ENCODE peak calls at places on chromosomes 7 and 10, in five cellular contexts. One of them, this sample, is unnamed.

GRCh38 chr7:100132697-100133137 is 6.0 kb downstream of the MBLAC1 start:
- DNase-seq in GOT3: no peak
- DNase-seq in endothelial cell: peak
- DNase-seq in retinal pigment epithelial cell: no peak
- DNase-seq in activated gamma-delta T cell: no peak
- DNase-seq in this sample: peak

GRCh38 chr10:16679511-16679910 is 137.7 kb downstream of the RSU1 start:
- DNase-seq in retinal pigment epithelial cell: no peak
- DNase-seq in GOT3: no peak
- DNase-seq in endothelial cell: no peak
- DNase-seq in activated gamma-delta T cell: no peak
- DNase-seq in this sample: no peak

GRCh38 chr10:124149681-124150080 is 56.3 kb upstream of the CHST15 start:
- DNase-seq in retinal pigment epithelial cell: no peak
- DNase-seq in endothelial cell: no peak
- DNase-seq in activated gamma-delta T cell: no peak
- DNase-seq in GOT3: no peak
- DNase-seq in this sample: no peak

GRCh38 chr7:135205850-135206249 is 5.5 kb downstream of the WDR91 start:
- DNase-seq in GOT3: no peak
- DNase-seq in endothelial cell: no peak
- DNase-seq in retinal pigment epithelial cell: no peak
- DNase-seq in activated gamma-delta T cell: no peak
- DNase-seq in this sample: no peak

GRCh38 chr10:14688606-14689005 is 86.1 kb downstream of the FAM107B start:
- DNase-seq in endothelial cell: no peak
- DNase-seq in retinal pigment epithelial cell: no peak
- DNase-seq in GOT3: no peak
- DNase-seq in activated gamma-delta T cell: no peak
- DNase-seq in this sample: peak

GRCh38 chr10:129063877-129064276 is 403.2 kb upstream of the MGMT start:
- DNase-seq in retinal pigment epithelial cell: no peak
- DNase-seq in endothelial cell: no peak
- DNase-seq in GOT3: no peak
- DNase-seq in activated gamma-delta T cell: no peak
- DNase-seq in this sample: no peak

GRCh38 chr7:16817536-16817935 is 12.7 kb upstream of the AGR2 start:
- DNase-seq in retinal pigment epithelial cell: peak
- DNase-seq in GOT3: no peak
- DNase-seq in endothelial cell: no peak
- DNase-seq in activated gamma-delta T cell: no peak
- DNase-seq in this sample: no peak

GRCh38 chr10:11416974-11417373 is 194.5 kb downstream of the USP6NL start:
- DNase-seq in retinal pigment epithelial cell: no peak
- DNase-seq in activated gamma-delta T cell: no peak
- DNase-seq in GOT3: no peak
- DNase-seq in endothelial cell: no peak
- DNase-seq in this sample: no peak

GRCh38 chr7:5997210-5997808 is 11.5 kb downstream of the PMS2 start:
- DNase-seq in GOT3: no peak
- DNase-seq in activated gamma-delta T cell: no peak
- DNase-seq in endothelial cell: peak
- DNase-seq in retinal pigment epithelial cell: peak
- DNase-seq in this sample: peak

GRCh38 chr10:130141460-130141859 is 5.3 kb downstream of the GLRX3 start:
- DNase-seq in endothelial cell: no peak
- DNase-seq in GOT3: no peak
- DNase-seq in retinal pigment epithelial cell: no peak
- DNase-seq in activated gamma-delta T cell: no peak
- DNase-seq in this sample: no peak

GRCh38 chr7:27994639-27995038 is 186.0 kb downstream of the JAZF1 start:
- DNase-seq in activated gamma-delta T cell: no peak
- DNase-seq in retinal pigment epithelial cell: peak
- DNase-seq in endothelial cell: no peak
- DNase-seq in GOT3: no peak
- DNase-seq in this sample: no peak

GRCh38 chr10:3372284-3372683 is 199.7 kb upstream of the PITRM1 start:
- DNase-seq in retinal pigment epithelial cell: no peak
- DNase-seq in endothelial cell: no peak
- DNase-seq in activated gamma-delta T cell: no peak
- DNase-seq in GOT3: no peak
- DNase-seq in this sample: no peak

GRCh38 chr7:15648461-15648961 is 38.0 kb downstream of the MEOX2 start:
- DNase-seq in endothelial cell: no peak
- DNase-seq in GOT3: no peak
- DNase-seq in activated gamma-delta T cell: no peak
- DNase-seq in retinal pigment epithelial cell: no peak
- DNase-seq in this sample: no peak

GRCh38 chr10:63921932-63922713 is 400.9 kb downstream of the REEP3 start:
- DNase-seq in retinal pigment epithelial cell: no peak
- DNase-seq in activated gamma-delta T cell: no peak
- DNase-seq in GOT3: no peak
- DNase-seq in endothelial cell: no peak
- DNase-seq in this sample: no peak

GRCh38 chr7:29408841-29409243 is 154.8 kb upstream of the PRR15 start:
- DNase-seq in endothelial cell: peak
- DNase-seq in activated gamma-delta T cell: no peak
- DNase-seq in GOT3: peak
- DNase-seq in retinal pigment epithelial cell: peak
- DNase-seq in this sample: peak

GRCh38 chr10:74936577-74937445 is 110.4 kb downstream of the KAT6B start:
- DNase-seq in GOT3: no peak
- DNase-seq in activated gamma-delta T cell: no peak
- DNase-seq in retinal pigment epithelial cell: peak
- DNase-seq in endothelial cell: no peak
- DNase-seq in this sample: no peak

GRCh38 chr7:67618569-67619543 is 622.2 kb downstream of the TYW1 start:
- DNase-seq in retinal pigment epithelial cell: no peak
- DNase-seq in endothelial cell: no peak
- DNase-seq in activated gamma-delta T cell: no peak
- DNase-seq in GOT3: no peak
- DNase-seq in this sample: peak

GRCh38 chr7:25382175-25382574 is 153.9 kb upstream of the NPVF start:
- DNase-seq in activated gamma-delta T cell: no peak
- DNase-seq in GOT3: no peak
- DNase-seq in endothelial cell: no peak
- DNase-seq in retinal pigment epithelial cell: no peak
- DNase-seq in this sample: no peak

GRCh38 chr7:23473848-23474097 is 3.5 kb upstream of the IGF2BP3 start:
- DNase-seq in endothelial cell: peak
- DNase-seq in retinal pigment epithelial cell: no peak
- DNase-seq in activated gamma-delta T cell: no peak
- DNase-seq in GOT3: no peak
- DNase-seq in this sample: peak

GRCh38 chr10:1070939-1071338 is 14.8 kb downstream of the WDR37 start:
- DNase-seq in retinal pigment epithelial cell: no peak
- DNase-seq in activated gamma-delta T cell: no peak
- DNase-seq in endothelial cell: no peak
- DNase-seq in GOT3: no peak
- DNase-seq in this sample: no peak

GRCh38 chr7:27117687-27118491 is 12.7 kb downstream of the HOXA4 start:
- DNase-seq in retinal pigment epithelial cell: no peak
- DNase-seq in activated gamma-delta T cell: no peak
- DNase-seq in endothelial cell: no peak
- DNase-seq in GOT3: no peak
- DNase-seq in this sample: peak

GRCh38 chr10:43231523-43232078 is 35.3 kb downstream of the RASGEF1A start:
- DNase-seq in retinal pigment epithelial cell: no peak
- DNase-seq in endothelial cell: no peak
- DNase-seq in activated gamma-delta T cell: peak
- DNase-seq in GOT3: no peak
- DNase-seq in this sample: peak

GRCh38 chr10:64089648-64090047 is 568.4 kb downstream of the REEP3 start:
- DNase-seq in endothelial cell: no peak
- DNase-seq in GOT3: no peak
- DNase-seq in activated gamma-delta T cell: no peak
- DNase-seq in retinal pigment epithelial cell: no peak
- DNase-seq in this sample: no peak

GRCh38 chr7:145899938-145900337 is 216.7 kb upstream of the CNTNAP2 start:
- DNase-seq in retinal pigment epithelial cell: no peak
- DNase-seq in GOT3: no peak
- DNase-seq in activated gamma-delta T cell: no peak
- DNase-seq in endothelial cell: no peak
- DNase-seq in this sample: no peak

GRCh38 chr10:98638920-98639319 is 192.2 kb upstream of the HPS1 start:
- DNase-seq in activated gamma-delta T cell: no peak
- DNase-seq in GOT3: no peak
- DNase-seq in endothelial cell: no peak
- DNase-seq in retinal pigment epithelial cell: no peak
- DNase-seq in this sample: no peak

GRCh38 chr10:76411719-76412435 is 980.5 kb downstream of the LRMDA start:
- DNase-seq in GOT3: no peak
- DNase-seq in endothelial cell: no peak
- DNase-seq in activated gamma-delta T cell: no peak
- DNase-seq in retinal pigment epithelial cell: no peak
- DNase-seq in this sample: no peak

GRCh38 chr7:29078286-29078685 is 68.1 kb downstream of the CPVL start:
- DNase-seq in activated gamma-delta T cell: no peak
- DNase-seq in GOT3: no peak
- DNase-seq in endothelial cell: no peak
- DNase-seq in retinal pigment epithelial cell: no peak
- DNase-seq in this sample: no peak

GRCh38 chr7:100384623-100385372 is 11.5 kb downstream of the PILRA start:
- DNase-seq in endothelial cell: no peak
- DNase-seq in GOT3: no peak
- DNase-seq in retinal pigment epithelial cell: no peak
- DNase-seq in activated gamma-delta T cell: no peak
- DNase-seq in this sample: no peak

GRCh38 chr7:106858618-106859532 is 6.2 kb upstream of the PIK3CG start:
- DNase-seq in activated gamma-delta T cell: no peak
- DNase-seq in endothelial cell: no peak
- DNase-seq in GOT3: no peak
- DNase-seq in retinal pigment epithelial cell: peak
- DNase-seq in this sample: no peak

GRCh38 chr7:151755131-151755787 is 121.7 kb downstream of the PRKAG2 start:
- DNase-seq in GOT3: no peak
- DNase-seq in endothelial cell: no peak
- DNase-seq in retinal pigment epithelial cell: no peak
- DNase-seq in activated gamma-delta T cell: no peak
- DNase-seq in this sample: no peak

GRCh38 chr10:132482090-132482489 is 55.5 kb upstream of the INPP5A start:
- DNase-seq in endothelial cell: no peak
- DNase-seq in GOT3: no peak
- DNase-seq in retinal pigment epithelial cell: peak
- DNase-seq in activated gamma-delta T cell: no peak
- DNase-seq in this sample: no peak

GRCh38 chr7:94666879-94667587 is 11.1 kb upstream of the SGCE start:
- DNase-seq in GOT3: no peak
- DNase-seq in activated gamma-delta T cell: no peak
- DNase-seq in endothelial cell: no peak
- DNase-seq in retinal pigment epithelial cell: no peak
- DNase-seq in this sample: no peak

GRCh38 chr10:14670551-14671240 is 104.0 kb downstream of the FAM107B start:
- DNase-seq in GOT3: no peak
- DNase-seq in endothelial cell: no peak
- DNase-seq in retinal pigment epithelial cell: no peak
- DNase-seq in activated gamma-delta T cell: no peak
- DNase-seq in this sample: no peak

GRCh38 chr7:30605832-30606231 is 11.2 kb downstream of the GARS1 start:
- DNase-seq in endothelial cell: no peak
- DNase-seq in activated gamma-delta T cell: no peak
- DNase-seq in GOT3: no peak
- DNase-seq in retinal pigment epithelial cell: no peak
- DNase-seq in this sample: no peak

GRCh38 chr10:131554821-131555220 is 243.3 kb upstream of the TCERG1L start:
- DNase-seq in GOT3: no peak
- DNase-seq in retinal pigment epithelial cell: no peak
- DNase-seq in endothelial cell: no peak
- DNase-seq in activated gamma-delta T cell: no peak
- DNase-seq in this sample: no peak

GRCh38 chr7:42010751-42011150 is 226.3 kb downstream of the GLI3 start:
- DNase-seq in endothelial cell: no peak
- DNase-seq in activated gamma-delta T cell: no peak
- DNase-seq in GOT3: no peak
- DNase-seq in retinal pigment epithelial cell: no peak
- DNase-seq in this sample: no peak

GRCh38 chr10:47441973-47442750 is 41.8 kb downstream of the ANXA8 start:
- DNase-seq in activated gamma-delta T cell: no peak
- DNase-seq in endothelial cell: no peak
- DNase-seq in GOT3: no peak
- DNase-seq in retinal pigment epithelial cell: no peak
- DNase-seq in this sample: no peak

GRCh38 chr7:27201231-27202017 is 1.5 kb upstream of the HOXA13 start:
- DNase-seq in endothelial cell: no peak
- DNase-seq in GOT3: no peak
- DNase-seq in activated gamma-delta T cell: no peak
- DNase-seq in retinal pigment epithelial cell: no peak
- DNase-seq in this sample: no peak

GRCh38 chr7:129831424-129832058 is 121.2 kb downstream of the UBE2H start:
- DNase-seq in endothelial cell: no peak
- DNase-seq in activated gamma-delta T cell: no peak
- DNase-seq in retinal pigment epithelial cell: peak
- DNase-seq in GOT3: no peak
- DNase-seq in this sample: no peak